ENCODE peak calls at places on chromosomes 6 and 20, in six cellular contexts. H, K, D, I, W and T are unnamed samples.

GRCh38 chr6:43916924-43917877 is 147.2 kb downstream of the VEGFA start:
- DNase-seq in H (peak; percentile 51), K (no peak), D (no peak), I (no peak), W (peak; percentile 67), T (peak; percentile 5)

GRCh38 chr20:57390604-57391438 is at the start of gene RBM38:
- DNase-seq in H (peak; percentile 49), K (peak; percentile 82), D (no peak), I (peak; percentile 77), W (peak; percentile 45), T (peak; percentile 84)

GRCh38 chr20:62843656-62844055 is 18.0 kb downstream of the TCFL5 start:
- DNase-seq in H (no peak), K (no peak), D (no peak), I (no peak), W (no peak), T (peak; percentile 69)

GRCh38 chr6:90399970-90400369 is 103.3 kb upstream of the BACH2 start:
- DNase-seq in H (no peak), K (no peak), D (no peak), I (no peak), W (no peak), T (no peak)

GRCh38 chr6:159623156-159623555 is 69.9 kb downstream of the SOD2 start:
- DNase-seq in H (no peak), K (no peak), D (no peak), I (no peak), W (no peak), T (no peak)

GRCh38 chr6:122753688-122754056 is 25.8 kb upstream of the FABP7 start:
- DNase-seq in H (no peak), K (no peak), D (no peak), I (no peak), W (no peak), T (no peak)

GRCh38 chr6:21142716-21143115 is 450.8 kb upstream of the SOX4 start:
- DNase-seq in H (no peak), K (no peak), D (no peak), I (no peak), W (no peak), T (no peak)

GRCh38 chr6:44269921-44270525 is at the start of gene TMEM151B:
- DNase-seq in H (no peak), K (no peak), D (no peak), I (no peak), W (no peak), T (no peak)

GRCh38 chr6:33957391-33958207 is 153.8 kb upstream of the MLN start:
- DNase-seq in H (no peak), K (no peak), D (no peak), I (no peak), W (no peak), T (no peak)

GRCh38 chr6:106334646-106335448 is 9.3 kb upstream of the ATG5 start:
- DNase-seq in H (peak; percentile 47), K (peak; percentile 72), D (peak; percentile 23), I (peak; percentile 27), W (peak; percentile 58), T (peak; percentile 84)

GRCh38 chr20:43717616-43717995 is 9.2 kb downstream of the GTSF1L start:
- DNase-seq in H (no peak), K (no peak), D (no peak), I (no peak), W (no peak), T (peak; percentile 25)

GRCh38 chr20:5863040-5863811 is 87.1 kb downstream of the TRMT6 start:
- DNase-seq in H (peak; percentile 72), K (no peak), D (no peak), I (no peak), W (peak; percentile 60), T (no peak)

GRCh38 chr6:97049254-97050004 is 124.9 kb downstream of the KLHL32 start:
- DNase-seq in H (no peak), K (no peak), D (no peak), I (no peak), W (no peak), T (no peak)

GRCh38 chr20:31485450-31486339 is 10.6 kb downstream of the REM1 start:
- DNase-seq in H (peak; percentile 8), K (no peak), D (no peak), I (no peak), W (peak; percentile 19), T (no peak)

GRCh38 chr20:25135031-25135430 is 53.1 kb upstream of the VSX1 start:
- DNase-seq in H (no peak), K (no peak), D (no peak), I (no peak), W (no peak), T (no peak)

GRCh38 chr6:20699402-20699801 is 165.1 kb downstream of the CDKAL1 start:
- DNase-seq in H (no peak), K (no peak), D (no peak), I (no peak), W (no peak), T (peak; percentile 21)

GRCh38 chr20:48807586-48808381 is 20.0 kb downstream of the PREX1 start:
- DNase-seq in H (no peak), K (no peak), D (no peak), I (no peak), W (no peak), T (no peak)
- H3K79me1 ChIP-seq in H (no peaks in the 10 kb centered on the region), K (no peaks in the 10 kb centered on the region), D (peaks cover 2% of the 10 kb centered on the region), I (peaks cover 3% of the 10 kb centered on the region), W (peaks cover 38% of the 10 kb centered on the region), T (no peaks in the 10 kb centered on the region)

DNA sequence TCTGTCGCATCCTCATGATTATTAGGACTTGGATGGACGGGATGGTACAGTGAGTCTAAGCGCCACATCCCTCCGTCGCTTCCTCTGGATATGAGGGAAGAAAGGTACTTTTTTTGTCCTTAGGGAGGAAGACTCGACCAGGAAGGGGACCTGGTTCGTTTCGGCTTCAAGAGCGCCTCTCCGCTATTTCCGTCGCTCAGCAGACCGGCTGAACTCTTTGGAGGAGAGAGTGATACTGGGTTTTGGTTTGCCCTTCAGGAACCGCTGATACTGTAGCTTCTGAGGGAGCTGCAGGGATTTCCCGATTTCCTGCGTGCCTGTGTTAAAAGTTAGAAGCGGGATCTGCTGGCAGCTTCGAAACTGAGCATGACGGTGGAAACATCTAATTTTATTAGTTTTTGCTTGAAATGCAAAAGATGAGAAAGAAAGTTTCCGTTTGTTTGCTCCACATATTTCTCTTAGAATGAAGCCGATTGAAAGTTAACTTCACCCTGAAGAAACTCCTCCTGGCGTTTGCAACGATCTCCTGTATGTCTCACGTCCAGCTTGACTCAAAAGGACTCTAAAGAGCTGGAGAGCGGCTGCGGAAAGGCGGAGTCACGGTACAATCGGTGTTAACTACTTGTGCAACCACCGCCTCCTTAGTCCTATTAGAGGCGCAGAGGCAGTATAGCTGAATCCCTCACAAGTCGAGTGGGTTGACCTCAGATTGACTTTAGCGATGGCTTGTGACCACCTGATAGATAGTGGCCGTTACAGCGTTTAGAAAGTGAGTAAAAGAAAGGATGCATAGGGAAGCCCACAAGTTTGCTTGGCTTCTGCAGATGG is 129.4 kb downstream of the TRIM27 start:
- DNase-seq in H (peak; percentile 31), K (peak; percentile 61), D (no peak), I (no peak), W (peak; percentile 61), T (peak; percentile 59)
- H2BK5ac ChIP-seq in H (no peak overlapping the region), K (no peak overlapping the region), D (no peak overlapping the region), I (no peak overlapping the region), W (no peak overlapping the region), T (no peak overlapping the region)

DNA sequence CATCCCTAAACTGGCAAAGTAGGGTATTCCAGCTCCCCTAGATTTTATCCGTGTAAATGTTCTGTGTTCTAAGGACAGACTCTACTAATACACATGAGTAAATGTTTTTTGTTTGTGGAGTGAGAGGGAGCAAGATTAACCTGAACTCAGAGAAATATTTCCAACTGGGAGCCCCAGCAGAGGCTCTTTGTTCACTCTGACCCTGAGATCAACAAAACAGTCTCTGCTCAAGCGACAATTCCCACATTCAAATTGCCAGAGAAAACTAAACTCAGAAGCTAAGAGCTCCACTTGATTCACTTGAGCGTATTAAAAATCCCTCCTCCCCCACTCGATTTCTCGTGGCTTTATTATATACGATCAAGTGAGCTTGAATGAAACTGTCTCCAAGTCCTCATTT is 413.9 kb upstream of the JARID2 start:
- DNase-seq in H (no peak), K (no peak), D (no peak), I (peak; percentile 45), W (no peak), T (no peak)
- H2AFZ ChIP-seq in H (no peak overlapping the region), K (no peak overlapping the region), D (no peak overlapping the region), I (no peak overlapping the region), W (no peak overlapping the region), T (no peak overlapping the region)

DNA sequence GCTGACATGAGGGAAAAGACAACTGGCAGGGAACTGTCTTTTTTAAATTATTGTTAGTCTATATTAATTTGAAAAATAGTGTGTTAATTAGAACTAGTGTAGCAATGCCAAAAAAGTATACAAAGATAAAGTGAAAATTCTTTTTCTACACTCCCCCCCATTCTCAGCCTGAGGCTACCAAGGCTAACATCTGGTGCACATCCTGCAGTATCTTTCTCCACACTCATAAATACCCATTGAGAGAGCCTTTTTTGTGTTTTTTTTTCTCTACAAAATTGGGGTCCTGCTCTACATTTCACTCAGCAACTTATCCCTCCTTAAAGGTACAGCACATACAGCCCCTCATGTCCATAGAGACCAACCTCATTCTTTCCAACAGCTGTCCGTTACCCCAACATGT is 20.7 kb downstream of the PREX1 start:
- DNase-seq in H (no peak), K (no peak), D (no peak), I (no peak), W (no peak), T (no peak)
- H3K79me1 ChIP-seq in H (no peaks in the 10 kb centered on the region), K (no peaks in the 10 kb centered on the region), D (peaks cover 2% of the 10 kb centered on the region), I (peaks cover 3% of the 10 kb centered on the region), W (peaks cover 42% of the 10 kb centered on the region), T (no peaks in the 10 kb centered on the region)

DNA sequence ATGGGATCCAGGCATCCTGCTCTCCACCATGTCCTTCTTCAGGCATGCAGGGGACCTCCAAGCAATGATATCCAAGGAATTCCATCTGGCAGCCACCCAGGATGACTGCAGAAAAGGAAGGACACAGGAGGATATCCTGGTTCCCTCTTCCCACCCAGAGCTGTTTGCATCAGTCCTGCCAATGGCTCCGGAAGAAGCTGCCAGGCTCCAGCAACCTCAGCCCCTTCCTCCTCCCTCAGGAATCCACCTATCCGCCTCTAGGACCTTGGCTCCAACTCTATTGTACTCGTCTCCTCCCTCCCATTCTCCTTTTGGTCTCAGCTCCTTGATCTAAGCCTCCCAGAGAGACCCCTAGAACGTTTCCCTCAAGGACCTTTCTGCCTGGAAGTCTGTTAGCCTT is 733 bp upstream of the PSORS1C2 start:
- DNase-seq in H (peak; percentile 46), K (peak; percentile 81), D (no peak), I (no peak), W (no peak), T (no peak)
- H2BK5ac ChIP-seq in H (no peak overlapping the region), K (no peak overlapping the region), D (peak overlapping the region; percentile 89), I (no peak overlapping the region), W (no peak overlapping the region), T (no peak overlapping the region)

DNA sequence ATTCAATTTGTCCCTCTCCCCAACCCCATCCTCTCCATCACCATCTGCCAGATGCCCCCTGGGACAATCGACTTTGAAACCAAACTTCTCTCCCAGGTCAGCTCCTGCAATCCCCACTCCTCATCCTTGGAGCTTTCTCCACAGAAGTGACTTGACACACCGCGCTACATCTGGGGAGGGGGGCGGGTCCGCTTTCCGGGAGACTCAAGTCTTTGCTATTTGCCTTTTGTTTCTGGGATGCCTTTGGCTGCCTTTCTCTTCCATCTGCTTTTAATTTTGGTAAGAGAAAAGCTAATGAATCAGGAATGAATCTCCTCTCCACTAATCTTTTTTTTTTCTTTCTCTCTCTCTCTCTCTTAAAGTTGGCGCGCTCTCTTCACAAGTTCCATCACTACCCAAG is 749 bp upstream of the TPBG start:
- DNase-seq in H (peak; percentile 94), K (peak; percentile 33), D (no peak), I (peak; percentile 57), W (no peak), T (peak; percentile 3)
- H2AFZ ChIP-seq in H (peak overlapping the region; percentile 87), K (no peak overlapping the region), D (peak overlapping the region; percentile 78), I (peak overlapping the region; percentile 96), W (no peak overlapping the region), T (no peak overlapping the region)

GRCh38 chr20:37349517-37350491 is 3.9 kb downstream of the SRC start:
- DNase-seq in H (peak; percentile 17), K (peak; percentile 24), D (no peak), I (no peak), W (peak; percentile 54), T (peak; percentile 34)
- H3K79me1 ChIP-seq in H (peaks cover 38% of the 10 kb centered on the region), K (no peaks in the 10 kb centered on the region), D (peaks cover 21% of the 10 kb centered on the region), I (peaks cover 32% of the 10 kb centered on the region), W (peaks cover 44% of the 10 kb centered on the region), T (peaks cover 41% of the 10 kb centered on the region)